ENCODE peak calls at places on chromosomes 6 and 20, in ten cellular contexts. U is IMR-90, X is GM12891, G is spleen, O is tibial nerve, L is K562, B is uterus, D is transverse colon, A is erythroblast, R is breast epithelium. T is an unnamed sample.

GRCh38 chr6:108897371-108897770 is 49.1 kb downstream of the ARMC2 start:
- DNase-seq in O (no peak), U (peak), A (peak), X (no peak), R (no peak), B (no peak), G (no peak), D (no peak), L (peak), T (no peak)

GRCh38 chr6:99425647-99426453 is 742 bp upstream of the PNISR start:
- DNase-seq in B (peak), L (peak), U (peak), D (peak), A (peak), R (peak), G (peak), X (no peak), O (peak), T (peak)

GRCh38 chr6:17419189-17419575 is 25.8 kb downstream of the CAP2 start:
- DNase-seq in R (no peak), A (no peak), U (no peak), L (no peak), B (no peak), G (no peak), X (no peak), O (no peak), D (no peak), T (no peak)

GRCh38 chr6:131858765-131859490 is 51.1 kb downstream of the ENPP1 start:
- DNase-seq in L (no peak), R (no peak), G (no peak), O (no peak), U (peak), A (no peak), X (no peak), B (no peak), D (no peak), T (no peak)

GRCh38 chr20:8062781-8063180 is 43.2 kb upstream of the TMX4 start:
- DNase-seq in B (no peak), L (no peak), U (peak), X (no peak), A (no peak), G (no peak), O (no peak), D (no peak), R (no peak), T (no peak)

GRCh38 chr6:110422444-110422822 is 7.1 kb upstream of the DDO start:
- DNase-seq in U (no peak), G (no peak), A (no peak), X (no peak), R (no peak), L (no peak), D (no peak), B (no peak), O (no peak), T (no peak)

GRCh38 chr6:38715016-38715809 is at the start of gene DNAH8:
- DNase-seq in D (no peak), R (no peak), X (peak), O (no peak), A (no peak), U (no peak), B (no peak), G (peak), L (no peak), T (no peak)

GRCh38 chr6:163355471-163355991 is 59.0 kb upstream of the QKI start:
- DNase-seq in B (peak), R (no peak), X (no peak), U (peak), A (no peak), O (peak), G (peak), L (no peak), D (no peak), T (peak)

GRCh38 chr6:144855812-144856531 is 570.8 kb downstream of the UTRN start:
- DNase-seq in X (no peak), L (no peak), U (no peak), D (no peak), G (no peak), O (no peak), B (no peak), A (no peak), R (no peak), T (no peak)

GRCh38 chr6:17656644-17657043 is 50.1 kb downstream of the NUP153 start:
- DNase-seq in U (peak), B (no peak), L (no peak), A (peak), G (no peak), R (no peak), X (no peak), O (no peak), D (no peak), T (no peak)

GRCh38 chr6:97074785-97075184 is 150.3 kb downstream of the KLHL32 start:
- DNase-seq in O (no peak), G (no peak), U (no peak), X (no peak), D (no peak), B (no peak), R (no peak), A (no peak), L (no peak), T (no peak)

GRCh38 chr6:118781897-118782296 is 112.1 kb upstream of the ASF1A start:
- DNase-seq in G (no peak), B (no peak), R (no peak), L (no peak), O (no peak), X (no peak), A (no peak), U (no peak), D (no peak), T (no peak)

GRCh38 chr6:94510877-94511276 is 1066.5 kb upstream of the MANEA start:
- DNase-seq in L (no peak), G (peak), O (no peak), U (no peak), R (no peak), B (no peak), A (no peak), X (no peak), D (no peak), T (no peak)

GRCh38 chr6:150694889-150695288 is 95.2 kb downstream of the PLEKHG1 start:
- DNase-seq in L (no peak), X (no peak), D (no peak), B (no peak), O (no peak), G (no peak), A (no peak), U (no peak), R (no peak), T (no peak)

GRCh38 chr6:137389150-137389664 is 105.0 kb downstream of the OLIG3 start:
- DNase-seq in O (no peak), D (peak), R (no peak), A (no peak), U (no peak), X (no peak), B (no peak), L (peak), G (no peak), T (no peak)

GRCh38 chr6:30568245-30568644 is 3.0 kb upstream of the ABCF1 start:
- DNase-seq in A (no peak), O (no peak), R (no peak), G (no peak), B (no peak), L (peak), D (no peak), U (no peak), X (no peak), T (no peak)

GRCh38 chr20:51529027-51529749 is 13.3 kb downstream of the NFATC2 start:
- DNase-seq in X (no peak), O (no peak), G (no peak), U (peak), D (no peak), R (no peak), A (peak), B (no peak), L (peak), T (no peak)

GRCh38 chr6:20652691-20653479 is 118.6 kb downstream of the CDKAL1 start:
- DNase-seq in X (no peak), D (no peak), R (no peak), G (no peak), L (no peak), B (no peak), A (no peak), U (peak), O (no peak), T (no peak)

GRCh38 chr6:125789576-125790402 is 971 bp upstream of the NCOA7 start:
- DNase-seq in R (no peak), O (no peak), D (peak), G (peak), X (no peak), A (peak), B (peak), U (peak), L (peak), T (peak)

GRCh38 chr6:21946298-21946783 is 350.5 kb downstream of the PRL start:
- DNase-seq in B (no peak), X (no peak), U (peak), D (no peak), G (no peak), L (no peak), O (no peak), R (peak), A (no peak), T (peak)

GRCh38 chr6:53192590-53193232 is 44.1 kb upstream of the GCM1 start:
- DNase-seq in X (no peak), D (no peak), G (no peak), L (peak), U (no peak), O (no peak), B (no peak), R (no peak), A (peak), T (no peak)

GRCh38 chr20:32249030-32249738 is 28.3 kb upstream of the KIF3B start:
- DNase-seq in A (no peak), B (no peak), X (no peak), L (no peak), R (no peak), D (no peak), U (no peak), G (peak), O (no peak), T (no peak)

GRCh38 chr20:21832442-21833152 is 127.1 kb downstream of the PAX1 start:
- DNase-seq in A (no peak), X (no peak), D (no peak), G (no peak), U (no peak), L (no peak), R (no peak), B (peak), O (no peak), T (no peak)

GRCh38 chr6:1611322-1611571 is 1.5 kb downstream of the FOXC1 start:
- DNase-seq in X (no peak), B (no peak), R (no peak), A (peak), G (no peak), O (no peak), U (peak), D (no peak), L (no peak), T (no peak)

GRCh38 chr6:4401408-4402367 is 266.3 kb upstream of the ECI2 start:
- DNase-seq in B (no peak), O (no peak), D (no peak), X (no peak), L (no peak), G (no peak), U (peak), R (no peak), A (no peak), T (no peak)

GRCh38 chr6:7727951-7728854 is 2.3 kb downstream of the BMP6 start:
- DNase-seq in B (no peak), G (peak), U (no peak), L (no peak), D (peak), A (no peak), R (no peak), O (no peak), X (peak), T (no peak)

GRCh38 chr6:134375199-134375598 is 57.3 kb upstream of the SGK1 start:
- DNase-seq in R (no peak), X (no peak), L (no peak), G (no peak), U (no peak), A (no peak), O (no peak), B (no peak), D (no peak), T (no peak)

GRCh38 chr6:146770965-146771735 is 172.4 kb downstream of the ADGB start:
- DNase-seq in R (peak), D (peak), G (peak), U (no peak), X (no peak), O (no peak), A (peak), B (peak), L (peak), T (no peak)

GRCh38 chr20:60512436-60512835 is 554.2 kb downstream of the CDH26 start:
- DNase-seq in R (no peak), G (no peak), O (no peak), A (no peak), L (no peak), D (no peak), U (peak), B (no peak), X (no peak), T (peak)

GRCh38 chr20:61690993-61691840 is 374.5 kb downstream of the TAF4 start:
- DNase-seq in B (no peak), U (no peak), R (no peak), O (no peak), G (no peak), X (no peak), A (no peak), D (no peak), L (no peak), T (no peak)

GRCh38 chr6:113401231-113401630 is 455.9 kb upstream of the MARCKS start:
- DNase-seq in O (no peak), L (no peak), D (no peak), R (no peak), U (no peak), A (no peak), B (no peak), G (no peak), X (no peak), T (no peak)

GRCh38 chr6:391559-392440 is at the start of gene IRF4:
- DNase-seq in L (no peak), X (peak), G (peak), A (no peak), O (no peak), R (no peak), U (no peak), D (peak), B (no peak), T (no peak)

GRCh38 chr6:3898270-3898994 is 49.3 kb downstream of the FAM50B start:
- DNase-seq in D (no peak), U (no peak), L (no peak), A (no peak), R (no peak), B (no peak), X (no peak), O (no peak), G (no peak), T (no peak)

GRCh38 chr20:24863356-24863755 is 85.7 kb upstream of the CST7 start:
- DNase-seq in B (no peak), U (peak), L (no peak), D (no peak), G (no peak), X (no peak), A (no peak), O (no peak), R (no peak), T (no peak)

DNA sequence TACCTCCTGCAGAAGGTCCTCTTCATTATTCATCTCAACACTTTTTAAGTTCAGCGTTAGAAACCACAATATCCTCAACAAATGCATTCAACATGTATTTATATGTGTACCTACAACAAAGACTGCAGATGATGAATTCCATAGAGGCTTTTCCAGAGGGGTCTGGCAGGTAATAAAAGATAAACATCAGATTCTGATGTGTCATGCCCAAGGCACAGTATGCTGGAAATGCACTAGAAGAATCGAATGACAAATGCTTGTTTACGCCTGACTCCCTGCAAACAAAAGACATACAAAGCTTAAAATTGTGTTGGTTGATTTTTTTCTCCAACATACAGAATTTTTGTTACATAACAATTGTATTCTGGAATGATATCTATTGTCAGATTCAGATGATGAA is at the start of gene LGSN:
- DNase-seq in A (no peak), U (no peak), D (no peak), X (no peak), O (no peak), G (no peak), R (no peak), B (no peak), L (no peak), T (no peak)
- TF ChIP-seq POLR2A in A (no peak), U (no peak), D (no peak), X (no peak), O (no peak), G (no peak), R (no peak), B (no peak), L (no peak), T (no peak)

GRCh38 chr6:157201083-157201482 is 122.2 kb downstream of the TMEM242 start:
- DNase-seq in B (no peak), R (no peak), L (no peak), G (no peak), D (no peak), A (no peak), X (no peak), U (no peak), O (no peak), T (no peak)

GRCh38 chr6:157205473-157206358 is 117.6 kb downstream of the TMEM242 start:
- DNase-seq in R (no peak), O (no peak), G (no peak), B (no peak), D (no peak), X (no peak), A (no peak), L (no peak), U (no peak), T (no peak)

GRCh38 chr6:157203764-157204163 is 119.6 kb downstream of the TMEM242 start:
- DNase-seq in L (no peak), U (no peak), X (no peak), A (no peak), R (no peak), G (no peak), D (no peak), O (no peak), B (no peak), T (no peak)

GRCh38 chr6:157200611-157201010 is 122.7 kb downstream of the TMEM242 start:
- DNase-seq in O (no peak), L (no peak), A (no peak), G (peak), U (no peak), D (no peak), X (no peak), B (no peak), R (no peak), T (no peak)

DNA sequence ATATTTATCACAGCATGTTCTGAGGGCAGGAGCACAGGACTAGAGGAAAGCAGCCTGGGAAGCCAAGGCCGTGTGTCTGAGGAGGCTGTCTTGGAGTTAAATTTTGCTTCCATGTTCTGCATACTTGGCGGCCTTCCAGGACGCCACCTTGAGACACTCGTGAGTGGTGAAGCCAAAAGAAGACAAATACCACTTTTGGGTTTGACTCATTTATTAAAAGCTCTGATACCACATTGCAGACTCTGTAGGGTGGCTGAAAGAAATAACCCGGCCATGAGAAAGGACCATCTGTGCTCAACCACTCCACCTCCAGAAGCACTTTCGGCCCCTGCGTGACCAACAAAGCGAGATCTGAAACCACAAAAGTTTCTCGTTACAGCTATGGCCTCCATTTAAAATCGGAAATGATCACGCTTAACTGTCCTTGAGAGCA is 120.0 kb downstream of the TMEM242 start:
- DNase-seq in B (no peak), D (no peak), X (no peak), R (no peak), U (no peak), G (no peak), L (no peak), O (no peak), A (no peak), T (no peak)
- TF ChIP-seq POLR2A in B (no peak), D (no peak), X (no peak), R (no peak), U (no peak), G (no peak), L (no peak), O (no peak), A (no peak), T (no peak)

GRCh38 chr20:50404419-50405234 is 105.6 kb upstream of the PTPN1 start:
- DNase-seq in X (no peak), A (no peak), L (no peak), U (no peak), G (no peak), R (no peak), B (no peak), D (no peak), O (no peak), T (no peak)

GRCh38 chr20:50401587-50402343 is 108.4 kb upstream of the PTPN1 start:
- DNase-seq in L (no peak), O (no peak), X (no peak), D (no peak), R (no peak), G (no peak), U (no peak), A (no peak), B (no peak), T (no peak)

GRCh38 chr20:50405235-50405914 is 104.8 kb upstream of the PTPN1 start:
- DNase-seq in R (no peak), D (no peak), O (no peak), G (no peak), X (no peak), U (no peak), A (no peak), B (no peak), L (no peak), T (no peak)

GRCh38 chr20:50405915-50406609 is 104.1 kb upstream of the PTPN1 start:
- DNase-seq in D (no peak), G (no peak), A (no peak), U (no peak), R (no peak), O (no peak), B (no peak), X (no peak), L (no peak), T (no peak)

GRCh38 chr20:50403565-50404418 is 106.4 kb upstream of the PTPN1 start:
- DNase-seq in D (no peak), A (no peak), X (no peak), R (no peak), U (no peak), O (no peak), G (no peak), B (no peak), L (no peak), T (no peak)
- TF ChIP-seq POLR2A in D (no peak), A (no peak), X (no peak), R (no peak), U (no peak), O (no peak), G (no peak), B (no peak), L (no peak), T (no peak)

DNA sequence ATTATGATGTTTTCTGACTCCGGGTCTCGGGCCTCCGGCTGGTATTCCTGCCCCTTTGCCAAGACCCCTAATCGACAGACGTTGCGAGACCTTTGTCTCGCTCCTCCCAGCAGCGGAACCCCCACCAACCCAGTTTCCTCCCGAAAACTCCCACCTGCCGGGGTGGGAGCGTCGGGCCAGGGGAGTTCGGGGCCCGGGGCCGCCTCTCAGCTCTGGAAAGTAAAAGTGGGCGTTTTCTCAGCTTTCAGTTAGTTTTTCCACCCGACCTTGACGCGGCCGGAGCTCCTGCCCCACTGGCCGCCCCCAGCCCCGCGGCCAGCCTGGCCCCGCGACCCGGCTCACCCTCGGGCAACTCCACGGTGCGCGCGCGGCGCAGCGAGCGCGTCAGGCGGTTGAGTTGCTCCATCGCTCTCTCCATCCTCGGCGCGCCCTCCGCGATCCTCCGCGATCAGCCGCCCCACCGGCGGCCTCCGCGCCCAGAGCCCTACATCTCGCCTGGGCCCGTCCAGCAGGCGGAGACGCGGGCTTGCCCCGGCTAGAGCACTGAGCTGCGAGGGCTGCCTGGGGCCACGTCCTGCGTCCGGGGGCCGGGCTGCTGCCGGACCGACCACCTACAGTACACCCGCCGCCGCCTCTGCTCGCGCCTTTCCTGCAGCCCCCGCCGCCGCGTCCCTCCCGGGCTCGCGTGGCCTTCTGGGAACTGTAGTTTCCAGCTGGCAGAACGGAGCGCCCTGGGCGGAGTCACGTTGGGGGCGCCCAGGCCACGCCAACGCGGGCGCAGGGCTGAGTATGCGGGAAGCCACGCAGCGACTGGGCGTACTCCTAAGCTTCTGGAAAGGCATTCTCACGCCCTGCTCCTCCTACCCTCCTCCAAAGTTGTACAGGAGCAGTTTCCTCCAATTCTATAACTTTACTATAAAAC is at the start of gene HACE1:
- DNase-seq in R (peak), D (peak), U (peak), X (peak), L (peak), B (peak), G (peak), O (peak), A (peak), T (peak)
- TF ChIP-seq POLR2A in R (no peak), D (peak), U (peak), X (no peak), L (peak), B (peak), G (peak), O (no peak), A (peak), T (peak)

GRCh38 chr20:63955846-63956663 is at the start of gene UCKL1:
- DNase-seq in D (peak), X (peak), A (peak), O (peak), U (peak), G (peak), L (peak), R (peak), B (peak), T (peak)
- TF ChIP-seq POLR2A in D (peak), X (peak), A (peak), O (no peak), U (peak), G (peak), L (peak), R (peak), B (peak), T (peak)

T was measured in H54.